ENCODE peak calls at places on chromosomes 11 and 22, in nine cellular contexts. W is BJ, C is Peyer's patch, N is transverse colon, Q is brain microvascular endothelial cell, T is HFF-Myc, B is A549, M is bronchial epithelial cell, S is tibial artery. U is an unnamed sample.

GRCh38 chr11:18578975-18579598 is 9.4 kb downstream of the UEVLD start:
- DNase-seq in B (peak; percentile 43), W (no peak), C (peak; percentile 55), S (no peak), N (peak; percentile 79), Q (no peak), T (no peak), M (no peak), U (no peak)

GRCh38 chr11:63847363-63847762 is 8.5 kb downstream of the MARK2 start:
- DNase-seq in W (no peak), B (no peak), C (no peak), Q (no peak), M (peak; percentile 67), T (no peak), N (no peak), S (no peak), U (no peak)

GRCh38 chr11:7513210-7514098 is at the start of gene PPFIBP2:
- DNase-seq in N (peak; percentile 91), W (no peak), Q (peak; percentile 25), M (peak; percentile 58), T (peak; percentile 21), S (peak; percentile 79), C (peak; percentile 94), B (peak; percentile 90), U (peak; percentile 96)

GRCh38 chr11:118914178-118914918 is 11.4 kb downstream of the BCL9L start:
- DNase-seq in B (no peak), T (no peak), W (no peak), Q (no peak), C (peak; percentile 58), N (peak; percentile 65), S (no peak), M (no peak), U (no peak)

GRCh38 chr11:73196576-73196975 is 21.5 kb upstream of the P2RY2 start:
- DNase-seq in Q (no peak), N (peak; percentile 1), S (no peak), M (no peak), T (no peak), W (no peak), B (no peak), C (peak; percentile 13), U (no peak)

GRCh38 chr22:44085743-44086741 is 61.9 kb downstream of the PARVB start:
- DNase-seq in S (peak; percentile 44), M (peak; percentile 77), C (no peak), T (peak; percentile 15), N (peak; percentile 72), Q (peak; percentile 18), W (no peak), B (peak; percentile 57), U (no peak)

GRCh38 chr11:60084866-60085265 is 3.6 kb upstream of the MS4A2 start:
- DNase-seq in W (no peak), T (no peak), M (peak; percentile 91), C (no peak), S (no peak), B (no peak), Q (no peak), N (no peak), U (no peak)

GRCh38 chr11:26951849-26952515 is 41.9 kb upstream of the FIBIN start:
- DNase-seq in B (no peak), N (no peak), S (no peak), T (no peak), Q (no peak), C (no peak), W (no peak), M (no peak), U (no peak)

GRCh38 chr11:36452987-36453386 is 57.1 kb downstream of the TRAF6 start:
- DNase-seq in C (no peak), M (no peak), S (no peak), B (no peak), T (no peak), N (no peak), Q (no peak), W (no peak), U (no peak)

GRCh38 chr11:36453678-36454077 is 56.4 kb downstream of the TRAF6 start:
- DNase-seq in C (no peak), B (no peak), M (peak; percentile 84), W (no peak), N (no peak), S (no peak), T (no peak), Q (no peak), U (no peak)

GRCh38 chr11:36454991-36455611 is 55.0 kb downstream of the TRAF6 start:
- DNase-seq in C (no peak), S (no peak), W (no peak), B (no peak), M (no peak), Q (peak; percentile 18), T (no peak), N (no peak), U (no peak)

GRCh38 chr11:36455658-36456111 is 54.4 kb downstream of the TRAF6 start:
- DNase-seq in B (peak; percentile 17), M (peak; percentile 84), C (no peak), W (peak; percentile 99), Q (peak; percentile 98), S (peak; percentile 86), N (peak; percentile 24), T (peak; percentile 88), U (peak; percentile 91)

DNA sequence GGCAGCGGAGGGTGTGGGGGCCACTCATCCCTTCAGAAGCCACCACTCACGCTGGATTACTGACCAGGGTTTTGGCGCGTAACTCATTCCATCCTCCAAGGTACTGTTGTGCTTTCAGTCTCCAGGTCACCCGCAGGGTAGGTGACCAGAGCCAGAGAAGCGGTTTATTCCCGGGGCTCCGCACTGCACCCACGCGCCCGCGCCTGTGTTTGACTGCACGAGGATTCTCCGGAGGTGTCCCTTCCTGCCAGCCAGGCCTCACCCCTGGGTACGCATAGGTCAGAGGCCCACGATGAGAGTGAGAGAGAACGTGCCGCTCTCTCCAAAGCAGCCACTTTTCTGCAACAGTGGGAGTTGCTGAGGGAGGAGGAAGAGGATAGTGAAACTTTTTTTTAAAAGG is 55.5 kb downstream of the TRAF6 start:
- DNase-seq in B (no peak), M (no peak), W (no peak), T (no peak), C (no peak), Q (no peak), N (no peak), S (no peak), U (no peak)
- H3K4me3 ChIP-seq in B (no peak overlapping the region), M (no peak overlapping the region), W (no peak overlapping the region), T (no peak overlapping the region), C (no peak overlapping the region), Q (no peak overlapping the region), N (no peak overlapping the region), S (no peak overlapping the region), U (no peak overlapping the region)

DNA sequence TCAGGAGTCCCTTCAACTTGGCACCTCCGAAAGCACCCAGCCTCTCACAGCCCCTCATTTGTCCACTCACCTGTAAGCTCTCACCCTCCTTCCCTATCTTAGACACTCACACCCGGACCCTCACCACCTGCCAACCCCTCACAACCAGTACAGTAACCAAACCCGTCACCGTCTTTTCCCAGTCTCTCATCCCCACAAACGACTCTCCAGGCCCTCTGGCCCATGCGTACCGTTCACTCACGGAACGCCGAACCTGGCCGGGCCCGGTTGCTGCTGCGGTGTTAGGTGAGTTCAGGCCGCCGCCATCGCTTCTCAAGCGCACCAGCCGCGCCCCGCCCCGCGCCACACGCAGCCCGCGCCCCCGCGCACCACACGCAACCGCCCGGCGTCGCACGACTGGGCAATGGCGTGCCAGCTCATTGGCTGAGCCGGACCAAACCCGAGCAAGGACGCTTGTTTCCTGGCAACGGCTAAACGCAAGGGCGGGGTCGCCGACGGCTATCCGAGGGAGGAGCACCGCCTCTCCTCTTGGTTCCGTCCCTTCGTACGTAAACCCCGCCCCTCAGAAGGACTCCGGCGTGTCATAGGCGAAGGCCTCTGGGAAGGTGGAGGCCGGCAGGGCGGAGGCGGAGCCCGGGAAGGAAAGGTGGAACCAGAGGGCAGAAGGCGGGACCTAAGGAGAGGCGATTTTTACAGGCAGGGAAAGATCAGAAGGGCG is at the start of gene FHIP1B:
- DNase-seq in S (peak; percentile 100), C (peak; percentile 99), B (peak; percentile 86), W (peak; percentile 99), N (peak; percentile 100), T (peak; percentile 98), Q (peak; percentile 100), M (peak; percentile 99), U (peak; percentile 100)
- TF ChIP-seq CTCF in S (no peak), C (no peak), B (no peak), W (no peak), N (no peak), T (no peak), Q (no peak), M (no peak), U (no peak)

GRCh38 chr11:4700436-4700820 is 2.8 kb upstream of the OR51E2 start:
- DNase-seq in C (no peak), M (no peak), N (no peak), B (no peak), Q (no peak), S (no peak), W (no peak), T (no peak), U (no peak)

GRCh38 chr11:4697583-4697982 is at the start of gene OR51E2:
- DNase-seq in B (no peak), M (peak; percentile 12), N (peak; percentile 19), T (no peak), S (no peak), C (no peak), W (no peak), Q (peak; percentile 90), U (no peak)

GRCh38 chr11:4699697-4700435 is 2.2 kb upstream of the OR51E2 start:
- DNase-seq in N (no peak), M (no peak), Q (no peak), T (no peak), S (no peak), C (no peak), W (no peak), B (no peak), U (no peak)

GRCh38 chr11:4695442-4695841 is 2.2 kb downstream of the OR51E2 start:
- DNase-seq in C (no peak), W (no peak), B (no peak), Q (no peak), N (no peak), T (no peak), S (no peak), M (no peak), U (no peak)
- H3K4me3 ChIP-seq in C (no peak overlapping the region), W (no peak overlapping the region), B (no peak overlapping the region), Q (no peak overlapping the region), N (no peak overlapping the region), T (no peak overlapping the region), S (peak overlapping the region; percentile 42), M (no peak overlapping the region), U (no peak overlapping the region)

DNA sequence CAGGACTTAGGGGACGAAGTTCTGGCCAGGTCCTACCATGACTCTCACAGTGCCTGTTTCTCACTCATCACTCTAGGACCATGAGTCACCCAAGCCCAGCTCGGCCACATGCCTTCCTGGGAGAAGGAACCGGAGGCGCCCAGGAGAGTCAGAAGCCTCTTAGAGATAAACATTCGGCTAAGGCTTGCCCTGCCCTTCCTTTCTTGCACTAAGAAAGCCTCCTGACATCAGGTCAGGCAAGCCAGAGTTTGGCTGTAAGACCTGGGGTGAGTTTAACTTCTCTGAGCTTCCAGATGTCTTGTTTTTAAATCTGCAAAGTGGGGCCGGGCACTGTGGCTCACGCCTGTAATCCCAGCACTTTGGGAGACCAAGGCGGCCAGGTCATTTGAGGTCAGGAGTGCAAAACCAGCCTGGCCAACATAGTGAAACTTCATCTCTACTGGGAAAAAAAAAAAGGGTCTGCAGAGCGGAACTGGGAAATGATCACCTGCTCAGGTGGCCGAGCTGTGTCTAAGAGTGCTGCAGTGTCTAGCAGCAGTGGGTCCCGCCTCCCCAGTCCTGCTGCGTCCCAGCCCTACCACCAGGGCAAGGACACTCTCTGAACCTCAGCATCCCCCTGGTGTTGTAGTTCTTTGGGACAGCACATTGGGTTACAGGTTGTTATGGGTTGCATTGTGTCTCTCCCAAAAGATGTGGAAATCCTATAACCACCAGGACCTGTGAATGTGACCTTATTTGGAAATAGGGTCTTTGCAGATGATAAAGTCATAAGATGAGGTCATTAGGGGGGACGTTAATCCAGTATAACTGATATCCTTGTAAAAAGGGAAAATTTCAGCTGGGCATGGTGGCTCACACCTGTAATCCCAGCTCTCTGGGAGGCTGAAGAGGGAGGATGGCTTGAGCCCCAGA is 1.8 kb upstream of the CARS1 start:
- DNase-seq in M (peak; percentile 90), W (peak; percentile 32), B (no peak), N (no peak), C (peak; percentile 29), S (peak; percentile 57), Q (peak; percentile 84), T (peak; percentile 63), U (no peak)
- TF ChIP-seq CTCF in M (peak; percentile 22), W (no peak), B (no peak), N (no peak), C (no peak), S (no peak), Q (peak; percentile 29), T (no peak), U (no peak)